ENCODE peak calls at places on chromosomes 7 and 10, in six cellular contexts. B, T, U, Q, E and A are unnamed samples.

GRCh38 chr10:12640026-12640425 is 290.7 kb downstream of the CAMK1D start:
- DNase-seq in B (no peak), T (no peak), U (no peak), Q (no peak), E (no peak), A (no peak)

GRCh38 chr10:79982861-79983260 is 34.0 kb upstream of the SFTPD start:
- DNase-seq in B (no peak), T (no peak), U (no peak), Q (no peak), E (no peak), A (no peak)

GRCh38 chr10:58508316-58508715 is 4.4 kb upstream of the BICC1 start:
- DNase-seq in B (peak; percentile 74), T (no peak), U (no peak), Q (no peak), E (peak; percentile 76), A (no peak)

GRCh38 chr10:13684813-13685511 is 98.2 kb downstream of the PRPF18 start:
- DNase-seq in B (peak; percentile 40), T (no peak), U (no peak), Q (no peak), E (no peak), A (no peak)

GRCh38 chr7:47328392-47329319 is 253.3 kb downstream of the TNS3 start:
- DNase-seq in B (no peak), T (no peak), U (no peak), Q (peak; percentile 72), E (no peak), A (no peak)

GRCh38 chr7:50782376-50783208 is at the start of gene GRB10:
- DNase-seq in B (peak; percentile 29), T (peak; percentile 84), U (no peak), Q (no peak), E (no peak), A (no peak)

GRCh38 chr7:116075351-116076145 is 45.0 kb upstream of the TFEC start:
- DNase-seq in B (peak; percentile 14), T (no peak), U (peak; percentile 6), Q (no peak), E (no peak), A (no peak)

GRCh38 chr10:122323941-122324675 is 50.4 kb upstream of the PLEKHA1 start:
- DNase-seq in B (no peak), T (no peak), U (peak; percentile 54), Q (no peak), E (no peak), A (peak; percentile 91)

GRCh38 chr10:24150853-24151252 is 58.1 kb upstream of the KIAA1217 start:
- DNase-seq in B (no peak), T (no peak), U (no peak), Q (no peak), E (no peak), A (no peak)

GRCh38 chr7:35519971-35520809 is 174.7 kb downstream of the HERPUD2 start:
- DNase-seq in B (peak; percentile 41), T (peak; percentile 86), U (peak; percentile 71), Q (peak; percentile 78), E (peak; percentile 13), A (no peak)

GRCh38 chr10:11757452-11757819 is 15.3 kb downstream of the ECHDC3 start:
- DNase-seq in B (peak; percentile 88), T (no peak), U (no peak), Q (no peak), E (peak; percentile 32), A (peak; percentile 87)

GRCh38 chr7:158548726-158549125 is 38.9 kb downstream of the PTPRN2 start:
- DNase-seq in B (no peak), T (no peak), U (no peak), Q (no peak), E (no peak), A (no peak)

GRCh38 chr7:151181011-151181431 is 6.0 kb downstream of the ASB10 start:
- DNase-seq in B (no peak), T (no peak), U (no peak), Q (peak; percentile 38), E (no peak), A (no peak)

GRCh38 chr10:48470893-48471805 is 133.7 kb downstream of the ARHGAP22 start:
- DNase-seq in B (peak; percentile 63), T (no peak), U (no peak), Q (peak; percentile 67), E (no peak), A (peak; percentile 80)
- H3K27ac ChIP-seq in B (no peak overlapping the region), T (no peak overlapping the region), U (no peak overlapping the region), Q (no peak overlapping the region), E (no peak overlapping the region), A (no peak overlapping the region)

DNA sequence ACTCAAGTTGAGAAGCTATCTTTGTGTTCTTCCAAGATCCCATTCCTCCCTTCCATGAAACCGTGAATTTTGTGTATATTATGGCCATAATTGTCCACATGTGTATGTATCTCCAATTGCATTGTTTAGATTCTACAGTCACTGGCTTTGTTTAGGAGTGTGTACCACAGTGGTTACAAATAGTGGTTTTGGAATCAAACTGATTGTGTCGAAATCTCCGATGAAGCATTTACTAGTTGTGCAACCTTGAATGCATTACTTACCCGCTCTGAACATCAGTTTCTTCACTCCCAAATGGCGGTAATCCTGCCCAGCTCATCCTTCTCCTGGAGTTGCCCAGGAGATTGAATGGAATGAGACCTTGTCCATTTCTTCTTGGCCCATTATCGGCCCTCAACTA is 145.0 kb upstream of the ZNF32 start:
- DNase-seq in B (peak; percentile 46), T (no peak), U (no peak), Q (no peak), E (peak; percentile 61), A (no peak)
- H3K27ac ChIP-seq in B (no peak overlapping the region), T (no peak overlapping the region), U (no peak overlapping the region), Q (no peak overlapping the region), E (no peak overlapping the region), A (no peak overlapping the region)

GRCh38 chr10:29950391-29950790 is 109.0 kb downstream of the JCAD start:
- DNase-seq in B (peak; percentile 86), T (no peak), U (no peak), Q (no peak), E (no peak), A (no peak)

GRCh38 chr10:29947701-29948060 is 111.7 kb downstream of the JCAD start:
- DNase-seq in B (no peak), T (peak; percentile 24), U (no peak), Q (no peak), E (no peak), A (no peak)

GRCh38 chr10:29949411-29950011 is 109.9 kb downstream of the JCAD start:
- DNase-seq in B (peak; percentile 99), T (no peak), U (peak; percentile 38), Q (no peak), E (peak; percentile 93), A (peak; percentile 66)

GRCh38 chr10:29948971-29949370 is 110.4 kb downstream of the JCAD start:
- DNase-seq in B (no peak), T (no peak), U (no peak), Q (no peak), E (no peak), A (peak; percentile 79)

GRCh38 chr10:29951441-29951931 is 107.9 kb downstream of the JCAD start:
- DNase-seq in B (peak; percentile 76), T (no peak), U (no peak), Q (no peak), E (no peak), A (peak; percentile 92)
- H3K27ac ChIP-seq in B (peak overlapping the region; percentile 36), T (no peak overlapping the region), U (peak overlapping the region; percentile 50), Q (no peak overlapping the region), E (peak overlapping the region; percentile 59), A (peak overlapping the region; percentile 83)

GRCh38 chr10:103746598-103746997 is 108.8 kb downstream of the SH3PXD2A start:
- DNase-seq in B (no peak), T (no peak), U (no peak), Q (no peak), E (no peak), A (no peak)
- H3K27ac ChIP-seq in B (no peak overlapping the region), T (no peak overlapping the region), U (no peak overlapping the region), Q (no peak overlapping the region), E (no peak overlapping the region), A (peak overlapping the region; percentile 97)

GRCh38 chr10:100535338-100535714 is 417 bp upstream of the HIF1AN start:
- DNase-seq in B (no peak), T (no peak), U (no peak), Q (no peak), E (no peak), A (no peak)
- H3K27ac ChIP-seq in B (no peak overlapping the region), T (no peak overlapping the region), U (peak overlapping the region; percentile 72), Q (peak overlapping the region; percentile 63), E (no peak overlapping the region), A (no peak overlapping the region)

GRCh38 chr10:77392851-77393250 is 244.8 kb downstream of the KCNMA1 start:
- DNase-seq in B (peak; percentile 98), T (no peak), U (peak; percentile 80), Q (no peak), E (peak; percentile 80), A (peak; percentile 94)
- H3K27ac ChIP-seq in B (peak overlapping the region; percentile 77), T (no peak overlapping the region), U (peak overlapping the region; percentile 83), Q (peak overlapping the region; percentile 8), E (peak overlapping the region; percentile 78), A (peak overlapping the region; percentile 95)

GRCh38 chr7:123652406-123652805 is 3.3 kb upstream of the LMOD2 start:
- DNase-seq in B (no peak), T (no peak), U (no peak), Q (no peak), E (no peak), A (no peak)
- H3K27ac ChIP-seq in B (no peak overlapping the region), T (no peak overlapping the region), U (no peak overlapping the region), Q (no peak overlapping the region), E (no peak overlapping the region), A (no peak overlapping the region)